ENCODE peak calls at places on chromosomes 6 and 20, in ten cellular contexts. S is OCI-LY7, M is CD14-positive monocyte, P is nephron progenitor cell, R is left ventricle myocardium inferior, D is GM06990, C is retinal pigment epithelial cell, U is foreskin fibroblast, E is omental fat pad, G is lower leg skin. A is an unnamed sample.

GRCh38 chr6:111175135-111175534 is 87.8 kb downstream of the SLC16A10 start:
- DNase-seq in S (no peak), M (no peak), P (no peak), R (no peak), D (no peak), C (no peak), U (no peak), E (no peak), G (no peak), A (no peak)

GRCh38 chr6:2942916-2943563 is 28.3 kb downstream of the SERPINB6 start:
- DNase-seq in S (peak; percentile 62), M (no peak), P (no peak), R (no peak), D (no peak), C (no peak), U (no peak), E (no peak), G (no peak), A (no peak)

GRCh38 chr20:47576516-47577033 is 74.9 kb downstream of the NCOA3 start:
- DNase-seq in S (peak; percentile 72), M (peak; percentile 46), P (peak; percentile 53), R (peak; percentile 42), D (peak; percentile 29), C (peak; percentile 74), U (peak; percentile 74), E (no peak), G (no peak), A (peak; percentile 15)

GRCh38 chr6:28207244-28208179 is 17.6 kb upstream of the ZSCAN9 start:
- DNase-seq in S (no peak), M (no peak), P (peak; percentile 56), R (no peak), D (peak; percentile 35), C (no peak), U (peak; percentile 29), E (no peak), G (no peak), A (no peak)

GRCh38 chr6:15232836-15233510 is 12.9 kb upstream of the JARID2 start:
- DNase-seq in S (peak; percentile 81), M (no peak), P (no peak), R (no peak), D (no peak), C (no peak), U (no peak), E (no peak), G (no peak), A (no peak)

GRCh38 chr20:53664121-53664520 is 70.5 kb upstream of the ZNF217 start:
- DNase-seq in S (no peak), M (no peak), P (no peak), R (no peak), D (no peak), C (peak; percentile 71), U (no peak), E (no peak), G (peak; percentile 26), A (no peak)

GRCh38 chr20:45105317-45105716 is 4.4 kb upstream of the KCNS1 start:
- DNase-seq in S (no peak), M (no peak), P (no peak), R (no peak), D (no peak), C (no peak), U (no peak), E (no peak), G (no peak), A (no peak)

GRCh38 chr6:53811746-53812145 is 16.9 kb downstream of the LRRC1 start:
- DNase-seq in S (no peak), M (no peak), P (no peak), R (no peak), D (no peak), C (no peak), U (no peak), E (no peak), G (no peak), A (no peak)

GRCh38 chr20:25314497-25315417 is 66.9 kb downstream of the PYGB start:
- DNase-seq in S (no peak), M (no peak), P (no peak), R (no peak), D (no peak), C (no peak), U (no peak), E (peak; percentile 11), G (peak; percentile 75), A (no peak)
- TF ChIP-seq CTCF in S (no peak), M (no peak), P (no peak), R (no peak), D (no peak), C (peak; percentile 36), U (no peak), E (no peak), G (no peak), A (no peak)

DNA sequence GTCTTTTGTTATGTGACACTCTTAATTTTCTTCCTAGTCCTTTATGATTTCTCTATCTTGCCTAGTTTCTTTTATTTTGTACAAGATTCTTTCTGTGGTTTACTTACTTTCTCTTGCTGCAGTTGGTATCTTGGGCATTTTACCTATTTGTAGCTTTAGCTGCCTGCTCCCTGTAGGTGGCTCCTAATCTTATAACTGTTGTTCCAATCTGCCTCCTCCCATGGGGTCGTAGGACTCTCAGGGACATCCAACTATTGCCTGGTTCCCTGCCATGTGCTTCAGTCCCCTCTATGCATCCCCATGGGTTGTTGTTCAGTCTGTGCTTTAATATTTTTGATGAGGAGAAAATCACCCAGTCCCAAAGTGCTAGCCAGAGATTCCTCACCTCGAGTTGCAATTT is 31.4 kb downstream of the RIN2 start:
- DNase-seq in S (no peak), M (no peak), P (no peak), R (no peak), D (no peak), C (no peak), U (no peak), E (no peak), G (no peak), A (no peak)
- TF ChIP-seq CTCF in S (no peak), M (no peak), P (no peak), R (no peak), D (no peak), C (peak; percentile 29), U (no peak), E (no peak), G (no peak), A (no peak)

GRCh38 chr6:160036790-160037206 is 67.9 kb downstream of the IGF2R start:
- DNase-seq in S (no peak), M (no peak), P (no peak), R (peak; percentile 38), D (no peak), C (peak; percentile 72), U (peak; percentile 85), E (no peak), G (no peak), A (no peak)

GRCh38 chr6:160036331-160036695 is 67.4 kb downstream of the IGF2R start:
- DNase-seq in S (no peak), M (no peak), P (no peak), R (no peak), D (no peak), C (no peak), U (no peak), E (no peak), G (no peak), A (no peak)

GRCh38 chr6:160040055-160040454 is 71.2 kb downstream of the IGF2R start:
- DNase-seq in S (no peak), M (no peak), P (no peak), R (no peak), D (no peak), C (no peak), U (no peak), E (no peak), G (no peak), A (no peak)

GRCh38 chr6:160039441-160039840 is 70.6 kb downstream of the IGF2R start:
- DNase-seq in S (no peak), M (no peak), P (no peak), R (no peak), D (no peak), C (no peak), U (no peak), E (no peak), G (no peak), A (no peak)

DNA sequence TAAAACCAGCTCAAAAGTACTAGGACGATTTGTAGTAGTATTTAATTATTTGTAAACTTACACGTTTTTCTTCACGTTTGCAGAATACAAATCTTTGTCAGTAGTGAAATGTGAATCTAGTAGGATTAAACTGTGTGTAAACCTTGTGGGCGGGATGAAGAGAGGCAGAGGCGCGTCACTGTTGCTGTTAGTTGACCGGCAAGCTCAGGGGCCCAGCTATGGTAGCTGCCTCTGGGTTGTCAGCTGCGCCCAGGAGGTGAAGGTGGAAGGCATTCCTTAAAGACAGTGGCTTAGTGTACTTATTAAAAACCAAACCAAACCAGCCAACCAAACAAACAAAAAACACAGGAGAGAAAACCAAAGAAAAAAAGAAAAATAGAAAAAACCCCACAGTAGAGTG is 69.6 kb downstream of the IGF2R start:
- DNase-seq in S (no peak), M (no peak), P (no peak), R (no peak), D (no peak), C (no peak), U (no peak), E (no peak), G (no peak), A (no peak)
- TF ChIP-seq CTCF in S (no peak), M (no peak), P (no peak), R (no peak), D (no peak), C (no peak), U (no peak), E (no peak), G (no peak), A (no peak)

GRCh38 chr6:81750660-81751387 is 1.7 kb downstream of the TENT5A start:
- DNase-seq in S (no peak), M (no peak), P (no peak), R (no peak), D (no peak), C (no peak), U (no peak), E (no peak), G (no peak), A (no peak)

GRCh38 chr6:81752969-81753708 is 658 bp upstream of the TENT5A start:
- DNase-seq in S (no peak), M (peak; percentile 89), P (peak; percentile 85), R (peak; percentile 96), D (peak; percentile 64), C (no peak), U (peak; percentile 96), E (peak; percentile 79), G (peak; percentile 98), A (peak; percentile 75)

GRCh38 chr6:81753709-81754678 is 1.5 kb upstream of the TENT5A start:
- DNase-seq in S (no peak), M (peak; percentile 90), P (peak; percentile 73), R (peak; percentile 89), D (peak; percentile 68), C (no peak), U (peak; percentile 67), E (peak; percentile 72), G (peak; percentile 98), A (peak; percentile 61)

GRCh38 chr6:81751388-81752083 is 945 bp downstream of the TENT5A start:
- DNase-seq in S (no peak), M (peak; percentile 55), P (peak; percentile 52), R (peak; percentile 75), D (peak; percentile 13), C (no peak), U (no peak), E (no peak), G (peak; percentile 91), A (peak; percentile 32)

DNA sequence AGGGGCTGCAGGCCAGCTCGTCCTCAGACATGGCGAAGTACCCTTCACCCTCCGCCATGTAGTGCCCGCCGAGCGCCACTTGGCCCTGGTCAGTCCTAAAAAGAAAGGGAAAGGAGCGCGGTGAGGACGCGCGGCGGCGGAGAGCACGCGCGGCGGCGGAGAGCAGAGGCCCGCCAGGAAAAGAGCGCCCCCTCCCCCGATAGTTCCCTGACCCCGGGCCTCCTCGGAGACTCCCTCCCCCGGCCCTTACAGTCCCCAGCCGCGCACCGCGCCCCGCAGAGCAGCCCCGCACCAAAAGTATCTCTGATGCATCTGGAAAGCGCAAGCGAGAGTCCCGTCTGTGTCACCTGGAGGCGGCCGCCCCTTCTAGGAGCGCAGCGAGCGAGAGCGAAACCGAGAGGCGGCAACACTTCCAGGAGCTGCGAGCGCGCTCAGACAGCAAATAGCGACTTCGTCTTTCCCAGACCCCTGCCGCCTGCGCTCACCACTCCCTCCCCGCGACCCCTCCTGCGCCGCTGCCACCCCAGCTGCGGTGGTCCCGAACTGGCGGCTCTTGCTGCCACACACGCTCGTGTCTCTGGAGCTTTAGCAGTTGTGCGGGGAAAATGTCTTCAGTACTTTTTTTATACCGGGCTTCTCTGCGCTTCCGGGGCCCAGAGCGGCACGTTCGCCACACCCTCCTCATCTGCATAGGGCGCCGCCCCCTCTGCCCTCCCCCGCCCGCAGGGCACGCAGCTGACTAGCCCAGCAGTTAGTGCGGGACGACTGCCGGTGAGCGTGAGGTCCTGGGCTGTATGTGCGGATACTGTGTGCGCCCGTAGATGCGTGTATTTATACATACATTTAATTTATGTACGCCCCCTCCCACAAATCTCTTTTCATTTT is at the start of gene TENT5A:
- DNase-seq in S (no peak), M (peak; percentile 90), P (peak; percentile 86), R (peak; percentile 95), D (peak; percentile 85), C (peak; percentile 80), U (peak; percentile 92), E (peak; percentile 72), G (peak; percentile 99), A (peak; percentile 81)
- TF ChIP-seq CTCF in S (no peak), M (peak; percentile 17), P (no peak), R (peak; percentile 31), D (no peak), C (no peak), U (no peak), E (no peak), G (no peak), A (peak; percentile 28)